ENCODE peak calls at places on chromosomes 5 and 9, in five cellular contexts. W, K, U, T and N are unnamed samples.

GRCh38 chr9:114364123-114364522 is 23.7 kb downstream of the AKNA start:
- DNase-seq in W (no peak), T (no peak), K (peak; percentile 49), U (peak; percentile 90), N (peak; percentile 87)

GRCh38 chr5:60604771-60605170 is 95.2 kb downstream of the DEPDC1B start:
- DNase-seq in T (no peak), K (peak; percentile 2), U (no peak), W (no peak), N (peak; percentile 71)

GRCh38 chr5:98514106-98514665 is 259.3 kb upstream of the RGMB start:
- DNase-seq in U (no peak), T (no peak), K (no peak), W (no peak), N (no peak)

GRCh38 chr5:142281012-142281374 is 43.8 kb downstream of the SPRY4 start:
- DNase-seq in T (no peak), W (no peak), U (no peak), K (no peak), N (no peak)

GRCh38 chr9:81915801-81916505 is 12.3 kb upstream of the SPATA31D4 start:
- DNase-seq in K (no peak), T (no peak), W (no peak), U (no peak), N (peak; percentile 12)

GRCh38 chr5:67257500-67257899 is 60.9 kb upstream of the CD180 start:
- DNase-seq in U (no peak), W (no peak), T (peak; percentile 44), K (no peak), N (no peak)

GRCh38 chr5:172498431-172499129 is 44.3 kb upstream of the SH3PXD2B start:
- DNase-seq in U (no peak), T (no peak), K (no peak), W (no peak), N (no peak)

GRCh38 chr5:83422284-83422683 is 49.3 kb upstream of the VCAN start:
- DNase-seq in W (no peak), K (no peak), T (no peak), U (no peak), N (no peak)

GRCh38 chr5:76766746-76767145 is 50.8 kb downstream of the F2R start:
- DNase-seq in W (no peak), T (no peak), U (peak; percentile 85), K (peak; percentile 48), N (peak; percentile 15)

GRCh38 chr9:78462616-78463015 is 165.7 kb downstream of the PSAT1 start:
- DNase-seq in U (peak; percentile 54), W (no peak), T (no peak), K (no peak), N (no peak)

GRCh38 chr9:20640331-20641187 is 18.3 kb upstream of the MLLT3 start:
- DNase-seq in T (peak; percentile 36), K (peak; percentile 13), W (peak; percentile 63), U (peak; percentile 56), N (peak; percentile 47)

GRCh38 chr5:135719428-135720063 is 114.9 kb upstream of the SLC25A48 start:
- DNase-seq in W (no peak), T (no peak), U (no peak), K (no peak), N (no peak)

GRCh38 chr9:98774746-98775145 is 21.6 kb downstream of the ANKS6 start:
- DNase-seq in T (no peak), U (peak; percentile 44), W (peak; percentile 10), K (no peak), N (peak; percentile 41)

GRCh38 chr9:91682806-91683205 is 259.2 kb upstream of the NFIL3 start:
- DNase-seq in K (peak; percentile 85), T (peak; percentile 30), W (no peak), U (peak; percentile 54), N (peak; percentile 86)

GRCh38 chr9:68747043-68747533 is 42.0 kb downstream of the PIP5K1B start:
- DNase-seq in T (peak; percentile 46), U (peak; percentile 1), K (no peak), W (no peak), N (no peak)

GRCh38 chr5:36298546-36298945 is 3.2 kb downstream of the RANBP3L start:
- DNase-seq in U (no peak), W (no peak), K (no peak), T (no peak), N (no peak)

GRCh38 chr5:129359450-129359849 is 100.6 kb upstream of the ADAMTS19 start:
- DNase-seq in W (no peak), U (no peak), T (no peak), K (no peak), N (no peak)

GRCh38 chr5:169229342-169229892 is 71.5 kb downstream of the SLIT3 start:
- DNase-seq in W (no peak), U (no peak), T (no peak), K (no peak), N (no peak)

GRCh38 chr9:79089054-79089560 is 482.7 kb upstream of the TLE4 start:
- DNase-seq in U (no peak), K (no peak), W (no peak), T (no peak), N (no peak)

GRCh38 chr9:116897181-116897580 is 210.1 kb downstream of the TRIM32 start:
- DNase-seq in W (no peak), U (no peak), T (no peak), K (no peak), N (no peak)

GRCh38 chr9:133301253-133302230 is 26.5 kb upstream of the ABO start:
- DNase-seq in K (no peak), W (no peak), U (no peak), T (no peak), N (no peak)

GRCh38 chr5:73382412-73382795 is 66.2 kb downstream of the FOXD1 start:
- DNase-seq in T (no peak), W (no peak), K (no peak), U (no peak), N (no peak)

GRCh38 chr5:122173484-122174191 is 44.3 kb downstream of the ZNF474 start:
- DNase-seq in W (no peak), U (no peak), K (no peak), T (no peak), N (no peak)